ENCODE peak calls at places on chromosomes 16 and 17, in four cellular contexts. S, Q, E and M are unnamed samples.

GRCh38 chr16:72769876-72770275 is 278.1 kb downstream of the ZFHX3 start:
- DNase-seq in E (no peak), S (no peak), Q (no peak), M (no peak)

GRCh38 chr17:18108400-18109312 is at the start of gene MYO15A:
- DNase-seq in E (no peak), Q (no peak), S (no peak), M (no peak)

GRCh38 chr17:51353296-51353695 is 93.0 kb downstream of the UTP18 start:
- DNase-seq in Q (no peak), E (no peak), S (no peak), M (no peak)

GRCh38 chr16:21038197-21038596 is 112.4 kb downstream of the DNAH3 start:
- DNase-seq in S (no peak), E (no peak), Q (no peak), M (no peak)

GRCh38 chr16:77238593-77238992 is 39.4 kb downstream of the SYCE1L start:
- DNase-seq in E (no peak), Q (no peak), S (no peak), M (no peak)

GRCh38 chr16:6726621-6727020 is 606.0 kb upstream of the RBFOX1 start:
- DNase-seq in S (no peak), Q (no peak), E (no peak), M (no peak)

GRCh38 chr17:43898446-43898845 is 8.9 kb downstream of the MPP2 start:
- DNase-seq in S (no peak), E (no peak), Q (no peak), M (no peak)

GRCh38 chr16:58426095-58426494 is 33.8 kb downstream of the GINS3 start:
- DNase-seq in S (no peak), E (peak), Q (peak), M (no peak)

GRCh38 chr16:20966746-20967145 is 66.2 kb downstream of the LYRM1 start:
- DNase-seq in E (no peak), Q (no peak), S (no peak), M (no peak)

GRCh38 chr17:73833779-73834613 is 189.8 kb upstream of the SDK2 start:
- DNase-seq in Q (no peak), S (no peak), E (no peak), M (no peak)

GRCh38 chr16:55144656-55145055 is 179.3 kb upstream of the IRX6 start:
- DNase-seq in Q (no peak), E (no peak), S (no peak), M (no peak)

GRCh38 chr16:383326-384020 is 1.7 kb upstream of the PGAP6 start:
- DNase-seq in E (peak), S (no peak), Q (no peak), M (no peak)

GRCh38 chr17:68228817-68229570 is 18.8 kb upstream of the AMZ2 start:
- DNase-seq in Q (no peak), E (no peak), S (no peak), M (no peak)

GRCh38 chr17:5045496-5045895 is 10.3 kb upstream of the SLC52A1 start:
- DNase-seq in E (no peak), Q (no peak), S (no peak), M (no peak)

GRCh38 chr16:70160821-70161220 is 12.8 kb upstream of the CLEC18C start:
- DNase-seq in Q (no peak), S (no peak), E (no peak), M (no peak)

GRCh38 chr17:74520790-74521480 is 10.3 kb downstream of the CD300LB start:
- DNase-seq in Q (peak), E (no peak), S (no peak), M (no peak)

GRCh38 chr17:48149174-48150106 is 41.9 kb downstream of the SNX11 start:
- DNase-seq in E (no peak), S (peak), Q (no peak), M (no peak)

GRCh38 chr17:39861235-39861634 is 2.9 kb downstream of the IKZF3 start:
- DNase-seq in Q (no peak), E (no peak), S (no peak), M (no peak)

GRCh38 chr17:4515501-4515900 is 16.8 kb downstream of the SPNS2 start:
- DNase-seq in Q (no peak), E (no peak), S (no peak), M (no peak)

GRCh38 chr16:86701286-86701975 is 123.1 kb downstream of the FOXL1 start:
- DNase-seq in Q (no peak), E (no peak), S (no peak), M (no peak)

GRCh38 chr16:85936761-85937343 is 37.9 kb downstream of the IRF8 start:
- DNase-seq in S (no peak), Q (no peak), E (no peak), M (no peak)

GRCh38 chr16:920722-921121 is 50.1 kb downstream of the LMF1 start:
- DNase-seq in S (no peak), E (no peak), Q (no peak), M (no peak)

GRCh38 chr16:88810166-88810867 is 1.4 kb downstream of the APRT start:
- DNase-seq in Q (no peak), S (peak), E (no peak), M (no peak)

GRCh38 chr17:49779730-49780220 is 8.7 kb upstream of the KAT7 start:
- DNase-seq in E (no peak), S (peak), Q (no peak), M (peak)

GRCh38 chr17:18326039-18326438 is 10.9 kb downstream of the SMCR8 start:
- DNase-seq in E (no peak), S (no peak), Q (no peak), M (no peak)

GRCh38 chr17:55421179-55421934 is at the start of gene MMD:
- DNase-seq in S (peak), Q (no peak), E (no peak), M (no peak)
- TF ChIP-seq REST in S (peak), Q (no peak), E (no peak), M (no peak)

DNA sequence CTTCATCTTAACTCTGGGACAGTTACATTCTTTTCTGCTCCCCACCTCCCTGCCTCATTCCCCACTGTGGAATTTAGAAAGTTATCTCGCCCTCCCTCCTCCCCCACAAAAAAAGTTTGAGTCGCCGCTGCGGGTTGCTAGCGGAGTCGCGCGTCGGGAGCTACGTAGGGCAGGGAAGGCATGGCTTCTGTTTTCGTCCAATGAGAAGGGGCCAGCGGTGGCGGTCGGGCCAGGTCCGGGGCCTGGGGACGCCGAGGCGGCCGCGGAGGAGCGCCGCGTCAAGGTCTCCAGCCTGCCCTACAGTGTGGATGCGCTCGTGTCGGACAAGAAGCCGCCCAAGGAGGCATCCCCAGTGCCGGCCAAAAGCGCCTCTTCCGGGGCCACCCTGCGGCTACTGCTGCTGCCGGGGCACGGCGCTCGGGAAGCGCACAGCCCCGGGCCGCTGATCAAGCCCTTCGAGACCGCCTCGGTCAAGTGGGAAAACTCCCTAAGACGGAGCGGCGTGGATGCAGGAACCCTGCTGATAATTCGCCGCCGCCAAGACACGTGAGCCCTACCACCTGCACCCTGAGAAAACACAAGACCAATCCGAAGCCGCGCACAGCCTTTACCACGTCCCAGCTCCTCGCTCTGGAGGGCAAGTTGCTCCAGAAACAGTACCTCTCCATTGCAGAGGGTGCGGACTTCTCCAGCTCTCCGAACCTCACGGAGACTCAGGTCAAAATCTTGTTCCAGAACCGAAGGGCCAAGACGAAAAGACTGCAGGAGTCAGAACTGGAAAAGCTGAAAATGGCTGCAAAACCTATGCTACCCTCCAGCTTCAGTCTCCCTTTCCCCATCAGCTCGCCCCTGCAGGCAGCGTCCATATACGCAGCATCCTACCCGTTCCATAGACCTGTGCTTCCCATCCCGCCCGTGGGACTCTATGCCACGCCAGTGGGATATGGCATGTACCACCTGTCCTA is 8.9 kb downstream of the OR4D1 start:
- DNase-seq in Q (no peak), S (peak), E (no peak), M (no peak)
- H3K4me3 ChIP-seq in Q (peak), S (peak), E (no peak), M (peak)

DNA sequence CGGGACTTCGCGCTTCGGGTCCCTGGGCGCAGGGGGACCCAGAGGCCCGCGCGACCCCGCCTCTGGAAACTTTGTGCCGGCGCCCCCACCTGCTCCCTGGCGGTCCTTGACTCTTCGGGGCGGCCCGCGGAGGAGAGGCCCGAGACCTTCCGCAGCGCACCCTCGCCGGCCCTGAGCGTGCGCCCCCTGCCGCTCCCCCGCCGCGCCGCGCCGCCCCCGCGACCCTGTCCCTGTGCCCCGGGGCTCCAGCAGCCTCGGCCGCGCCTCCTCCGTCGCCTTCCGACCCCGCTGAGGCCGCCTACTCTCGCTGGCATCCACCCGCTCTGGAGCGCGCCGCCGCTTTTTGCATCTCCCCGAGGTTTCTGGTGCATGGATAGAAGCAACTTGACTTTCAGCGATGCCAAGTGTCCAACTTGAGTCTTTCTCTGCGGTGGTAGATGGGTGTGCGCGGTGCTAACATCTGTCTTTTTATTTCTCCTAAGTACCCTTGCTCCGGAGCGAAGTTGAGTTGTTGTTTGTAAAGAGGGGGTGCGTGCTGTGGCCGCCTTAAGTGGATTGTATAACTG is 414 bp downstream of the DUSP14 start:
- DNase-seq in Q (peak), E (no peak), S (peak), M (no peak)
- TF ChIP-seq CTCF in Q (no peak), E (peak), S (peak), M (peak)

GRCh38 chr17:65092262-65092661 is 35.7 kb upstream of the GNA13 start:
- DNase-seq in S (no peak), E (no peak), Q (no peak), M (no peak)
- TF ChIP-seq REST in S (no peak), E (no peak), Q (no peak), M (no peak)

GRCh38 chr17:19554393-19554792 is 20.7 kb downstream of the SLC47A1 start:
- DNase-seq in Q (no peak), S (no peak), E (no peak), M (no peak)
- H3K4me3 ChIP-seq in Q (no peak), S (no peak), E (no peak), M (no peak)

GRCh38 chr17:65554568-65555223 is 6.8 kb downstream of the AXIN2 start:
- DNase-seq in Q (no peak), S (no peak), E (no peak), M (no peak)
- TF ChIP-seq CTCF in Q (no peak), S (peak), E (no peak), M (no peak)